ENCODE peak calls at places on chromosomes 16 and 17, in five cellular contexts. S is H54; R is adipocyte; F is activated CD4-positive, alpha-beta T cell treated with anti-CD3 and anti-CD28 coated beads for 48 hours; B is uterus. N is an unnamed sample.

GRCh38 chr17:80529904-80530292 is 14.7 kb upstream of the RPTOR start:
- DNase-seq in F (no peak), B (no peak), R (no peak), S (no peak), N (no peak)

GRCh38 chr17:15392326-15392739 is 50.9 kb upstream of the TEKT3 start:
- DNase-seq in S (peak), R (peak), B (peak), F (no peak), N (no peak)

GRCh38 chr16:75550211-75550662 is 5.8 kb downstream of the TMEM231 start:
- DNase-seq in F (peak), S (peak), B (no peak), R (no peak), N (peak)

GRCh38 chr16:86353185-86353584 is 157.1 kb upstream of the FOXF1 start:
- DNase-seq in B (no peak), S (peak), F (no peak), R (no peak), N (no peak)

GRCh38 chr16:4270091-4270490 is 2.7 kb downstream of the TFAP4 start:
- DNase-seq in B (no peak), S (no peak), F (no peak), R (no peak), N (no peak)

GRCh38 chr17:5804226-5804625 is 219.9 kb upstream of the NLRP1 start:
- DNase-seq in B (no peak), F (no peak), R (no peak), S (no peak), N (no peak)

GRCh38 chr17:51948128-51948527 is 210.4 kb downstream of the CA10 start:
- DNase-seq in F (no peak), S (peak), B (no peak), R (no peak), N (no peak)

GRCh38 chr17:28515518-28515917 is 9.4 kb downstream of the FOXN1 start:
- DNase-seq in S (no peak), B (no peak), F (no peak), R (no peak), N (no peak)

GRCh38 chr17:7851438-7852261 is 3.2 kb upstream of the TMEM88 start:
- DNase-seq in B (peak), S (peak), R (peak), F (peak), N (peak)

GRCh38 chr17:21345236-21345635 is 30.9 kb upstream of the KCNJ12 start:
- DNase-seq in F (no peak), S (no peak), R (peak), B (peak), N (peak)

GRCh38 chr17:9071016-9071415 is 49.7 kb downstream of the NTN1 start:
- DNase-seq in R (no peak), F (no peak), B (no peak), S (no peak), N (no peak)

GRCh38 chr17:39197380-39198185 is at the start of gene CACNB1:
- DNase-seq in S (peak), F (peak), R (peak), B (peak), N (peak)

GRCh38 chr17:66602659-66603363 is 232.1 kb upstream of the CACNG5 start:
- DNase-seq in F (no peak), B (peak), S (no peak), R (no peak), N (no peak)